ENCODE peak calls at places on chromosomes 12 and 14, in four cellular contexts. U is OCI-M1, E is nephron progenitor cell, B is dorsolateral prefrontal cortex. X is an unnamed sample.

GRCh38 chr12:72296389-72296788 is 24.2 kb downstream of the TRHDE start:
- DNase-seq in B (no peak), E (no peak), U (no peak), X (no peak)

GRCh38 chr12:89252284-89252683 is 100.0 kb downstream of the DUSP6 start:
- DNase-seq in B (no peak), U (no peak), E (no peak), X (no peak)

GRCh38 chr12:27309293-27309994 is 23.2 kb upstream of the BMAL2 start:
- DNase-seq in U (no peak), B (no peak), E (no peak), X (no peak)

GRCh38 chr12:87413784-87414183 is 615.4 kb downstream of the C12orf50 start:
- DNase-seq in E (no peak), U (no peak), B (no peak), X (no peak)

GRCh38 chr12:26798669-26799068 is 34.3 kb downstream of the ITPR2 start:
- DNase-seq in B (no peak), E (no peak), U (no peak), X (no peak)

GRCh38 chr14:34857689-34858449 is 17.3 kb downstream of the BAZ1A start:
- DNase-seq in E (no peak), U (no peak), B (no peak), X (peak; percentile 49)

GRCh38 chr12:50720501-50720900 is 43.4 kb upstream of the ATF1 start:
- DNase-seq in U (no peak), B (no peak), E (no peak), X (no peak)

GRCh38 chr12:27462851-27463250 is 16.3 kb downstream of the SMCO2 start:
- DNase-seq in B (no peak), E (no peak), U (no peak), X (no peak)

GRCh38 chr12:26895672-26896071 is 42.1 kb downstream of the INTS13 start:
- DNase-seq in U (no peak), E (no peak), B (no peak), X (no peak)

GRCh38 chr14:34781242-34781641 is 66.8 kb upstream of the CFL2 start:
- DNase-seq in B (no peak), U (peak; percentile 5), E (no peak), X (no peak)

GRCh38 chr12:95259368-95259767 is 41.8 kb downstream of the VEZT start:
- DNase-seq in U (no peak), E (no peak), B (no peak), X (no peak)

GRCh38 chr12:125100551-125101434 is 35.6 kb downstream of the AACS start:
- DNase-seq in B (no peak), E (no peak), U (no peak), X (no peak)

GRCh38 chr14:67787673-67788072 is 28.7 kb downstream of the ZFYVE26 start:
- DNase-seq in E (no peak), B (no peak), U (no peak), X (no peak)

GRCh38 chr12:113268621-113269020 is 47.4 kb downstream of the TPCN1 start:
- DNase-seq in B (no peak), U (no peak), E (no peak), X (no peak)

GRCh38 chr14:22070119-22070982 is 396.7 kb upstream of the OR4E1 start:
- DNase-seq in U (no peak), E (peak; percentile 32), B (no peak), X (no peak)

GRCh38 chr12:27447761-27448160 is 1.2 kb downstream of the SMCO2 start:
- DNase-seq in U (no peak), E (no peak), B (no peak), X (no peak)

GRCh38 chr12:108060054-108060453 is 69.0 kb upstream of the WSCD2 start:
- DNase-seq in E (no peak), U (no peak), B (no peak), X (no peak)

GRCh38 chr14:97021001-97021400 is 223.8 kb downstream of the VRK1 start:
- DNase-seq in E (no peak), B (peak; percentile 16), U (peak; percentile 84), X (no peak)

X was measured in naive thymus-derived CD4-positive, alpha-beta T cell.